ENCODE peak calls at places on chromosomes 1 and 21, in seven cellular contexts. T is transverse colon, Q is brain microvascular endothelial cell, G is IMR-90, O is left ventricle myocardium inferior, H is A549, Z is upper lobe of right lung. M is an unnamed sample.

GRCh38 chr1:10399487-10399917 is 638 bp downstream of the PGD start:
- DNase-seq in O (peak; percentile 28), T (no peak), Q (peak; percentile 42), Z (peak; percentile 83), H (no peak), G (peak; percentile 54), M (peak; percentile 46)

GRCh38 chr1:179366093-179366800 is 476 bp downstream of the AXDND1 start:
- DNase-seq in O (no peak), Z (no peak), H (peak; percentile 9), G (peak; percentile 8), T (no peak), Q (no peak), M (peak; percentile 5)

GRCh38 chr1:29370067-29370466 is 133.7 kb downstream of the PTPRU start:
- DNase-seq in T (no peak), G (no peak), H (no peak), Z (no peak), Q (no peak), O (no peak), M (no peak)

GRCh38 chr1:28437260-28437923 is 67.9 kb downstream of the PHACTR4 start:
- DNase-seq in T (peak; percentile 52), G (peak; percentile 80), O (no peak), Z (no peak), H (no peak), Q (peak; percentile 80), M (no peak)

GRCh38 chr1:55129194-55129728 is 85.9 kb downstream of the USP24 start:
- DNase-seq in G (peak; percentile 89), T (no peak), H (no peak), Z (no peak), Q (peak; percentile 72), O (no peak), M (no peak)

GRCh38 chr1:75233302-75233929 is 99.2 kb downstream of the LHX8 start:
- DNase-seq in T (no peak), G (peak; percentile 2), H (peak; percentile 2), Z (no peak), O (no peak), Q (peak; percentile 8), M (no peak)

GRCh38 chr1:41919764-41920397 is 1.2 kb upstream of the HIVEP3 start:
- DNase-seq in G (peak; percentile 26), H (no peak), O (peak; percentile 55), Q (no peak), Z (no peak), T (peak; percentile 57), M (peak; percentile 83)

GRCh38 chr1:203797948-203798347 is 2.5 kb downstream of the ZBED6 start:
- DNase-seq in T (peak; percentile 19), O (no peak), G (no peak), Q (no peak), H (no peak), Z (no peak), M (no peak)

GRCh38 chr1:173267453-173267945 is 60.4 kb upstream of the TNFSF4 start:
- DNase-seq in Z (no peak), Q (peak; percentile 63), G (peak; percentile 66), O (no peak), T (no peak), H (no peak), M (no peak)

GRCh38 chr21:39660596-39660995 is 47.9 kb downstream of the B3GALT5 start:
- DNase-seq in Z (peak; percentile 53), T (peak; percentile 66), G (peak; percentile 83), Q (peak; percentile 72), O (peak; percentile 45), H (peak; percentile 43), M (no peak)

GRCh38 chr21:22352088-22352487 is 1353.9 kb downstream of the NCAM2 start:
- DNase-seq in O (no peak), H (no peak), G (no peak), T (no peak), Z (no peak), Q (no peak), M (no peak)

GRCh38 chr1:235069577-235070563 is 58.8 kb downstream of the TOMM20 start:
- DNase-seq in G (peak; percentile 98), H (peak; percentile 47), Q (no peak), Z (peak; percentile 92), T (peak; percentile 68), O (peak; percentile 55), M (no peak)
- H3K27ac ChIP-seq in G (no peak overlapping the region), H (peak overlapping the region; percentile 97), Q (no peak overlapping the region), Z (peak overlapping the region; percentile 58), T (peak overlapping the region; percentile 45), O (peak overlapping the region; percentile 57), M (no peak overlapping the region)

DNA sequence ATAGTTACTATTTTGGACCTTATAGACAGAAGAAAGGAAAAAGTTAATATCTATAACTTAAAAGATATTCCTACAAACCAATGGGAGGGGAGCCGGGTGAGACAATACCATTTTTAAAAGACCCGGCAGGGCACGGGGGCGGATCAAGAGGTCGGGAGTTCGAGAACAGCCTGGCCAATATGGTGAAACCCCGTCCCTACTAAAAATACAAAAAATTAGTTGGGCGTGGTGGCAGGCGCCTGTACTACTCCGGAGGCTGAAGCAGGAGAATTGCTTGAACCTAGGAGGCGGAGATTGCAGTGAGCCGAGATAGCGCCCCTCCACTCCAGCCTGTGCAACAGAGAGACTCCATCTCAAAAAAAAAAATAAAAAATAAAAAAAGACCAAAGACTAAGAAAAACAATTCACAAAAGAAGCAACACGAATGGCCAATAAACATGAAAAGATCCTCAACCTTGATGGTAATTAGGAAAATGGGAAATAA is 1.2 kb upstream of the PSMB2 start:
- DNase-seq in O (no peak), H (no peak), G (no peak), Q (peak; percentile 4), T (peak; percentile 8), Z (no peak), M (no peak)
- TF ChIP-seq CTCF in O (no peak), H (no peak), G (no peak), Q (no peak), T (no peak), Z (no peak), M (no peak)

GRCh38 chr1:226730826-226731225 is 8.3 kb downstream of the ITPKB start:
- DNase-seq in G (no peak), H (no peak), Q (no peak), O (no peak), T (no peak), Z (no peak), M (no peak)
- H3K4me3 ChIP-seq in G (no peak overlapping the region), H (no peak overlapping the region), Q (no peak overlapping the region), O (peak overlapping the region; percentile 89), T (no peak overlapping the region), Z (no peak overlapping the region), M (peak overlapping the region; percentile 93)

DNA sequence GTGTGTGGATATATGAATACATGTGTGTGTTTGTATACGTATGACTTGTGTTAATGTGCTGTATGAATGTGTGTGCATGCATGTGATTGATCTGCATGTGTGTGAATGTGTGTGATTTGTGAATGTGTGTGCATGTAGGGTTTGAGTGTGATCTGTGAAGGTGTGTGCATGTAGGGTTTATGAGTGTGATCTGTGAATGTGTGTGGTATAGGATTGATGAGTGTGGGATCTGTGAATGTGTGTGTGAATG is 88.2 kb downstream of the STUM start:
- DNase-seq in H (no peak), T (no peak), Q (no peak), O (no peak), Z (no peak), G (no peak), M (no peak)
- H3K27ac ChIP-seq in H (no peak overlapping the region), T (no peak overlapping the region), Q (no peak overlapping the region), O (no peak overlapping the region), Z (no peak overlapping the region), G (no peak overlapping the region), M (peak overlapping the region; percentile 79)

GRCh38 chr1:220338759-220339158 is 66.5 kb upstream of the RAB3GAP2 start:
- DNase-seq in H (no peak), T (no peak), Q (no peak), Z (no peak), O (no peak), G (no peak), M (no peak)

GRCh38 chr1:220342853-220343252 is 70.6 kb upstream of the RAB3GAP2 start:
- DNase-seq in G (no peak), T (no peak), H (no peak), Z (no peak), O (no peak), Q (no peak), M (no peak)

GRCh38 chr1:220336391-220337065 is 64.3 kb upstream of the RAB3GAP2 start:
- DNase-seq in Q (no peak), G (no peak), Z (no peak), H (no peak), T (no peak), O (no peak), M (no peak)

GRCh38 chr1:220335668-220336067 is 63.4 kb upstream of the RAB3GAP2 start:
- DNase-seq in T (no peak), G (no peak), Z (peak; percentile 78), O (no peak), Q (no peak), H (no peak), M (no peak)

DNA sequence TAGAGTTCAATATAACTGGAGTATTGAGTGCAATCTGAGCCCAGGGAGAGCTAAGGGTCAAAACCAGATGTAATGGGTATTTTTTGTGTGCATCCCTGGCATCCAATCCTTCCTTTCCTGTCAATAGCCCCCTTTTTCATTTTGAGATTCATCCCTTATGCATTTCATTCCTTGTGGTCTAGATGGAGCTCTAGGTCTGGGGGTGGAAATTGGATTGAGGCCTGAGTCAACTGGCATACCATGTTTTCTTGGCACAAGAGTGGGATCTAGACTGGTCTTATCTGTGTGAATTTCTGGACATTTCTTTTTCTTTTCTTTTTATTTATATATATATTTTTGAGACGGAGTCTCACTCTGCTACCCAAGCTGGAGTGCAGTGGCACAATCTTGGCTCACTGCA is 67.3 kb upstream of the RAB3GAP2 start:
- DNase-seq in O (no peak), G (no peak), H (no peak), Z (no peak), Q (no peak), T (no peak), M (no peak)
- TF ChIP-seq CTCF in O (peak; percentile 35), G (no peak), H (no peak), Z (no peak), Q (no peak), T (no peak), M (no peak)

GRCh38 chr1:160665330-160666078 is 18.7 kb upstream of the SLAMF1 start:
- DNase-seq in O (peak; percentile 62), T (peak; percentile 58), Z (peak; percentile 86), G (no peak), Q (no peak), H (no peak), M (no peak)

GRCh38 chr1:160662888-160663287 is 16.0 kb upstream of the SLAMF1 start:
- DNase-seq in O (no peak), H (no peak), G (no peak), Q (no peak), Z (no peak), T (no peak), M (no peak)

GRCh38 chr1:160667896-160668295 is 21.1 kb upstream of the SLAMF1 start:
- DNase-seq in Z (no peak), H (no peak), G (no peak), Q (no peak), O (no peak), T (no peak), M (no peak)

GRCh38 chr1:160664573-160665051 is 17.8 kb upstream of the SLAMF1 start:
- DNase-seq in Z (no peak), Q (no peak), G (no peak), T (peak; percentile 33), H (no peak), O (no peak), M (no peak)

GRCh38 chr1:160666079-160666442 is 19.2 kb upstream of the SLAMF1 start:
- DNase-seq in H (no peak), T (no peak), O (no peak), Q (no peak), Z (no peak), G (no peak), M (no peak)
- H3K4me3 ChIP-seq in H (no peak overlapping the region), T (no peak overlapping the region), O (no peak overlapping the region), Q (no peak overlapping the region), Z (no peak overlapping the region), G (no peak overlapping the region), M (no peak overlapping the region)

M was measured in dorsolateral prefrontal cortex.